ENCODE peak calls at places on chromosomes 12 and 14, in five cellular contexts. E is germinal center, L is neuronal stem cell, M is tibial artery, Y is neural crest cell. G is an unnamed sample.

GRCh38 chr14:84361476-84361875 is 1168.5 kb upstream of the FLRT2 start:
- DNase-seq in L (no peak), M (no peak), Y (no peak), E (no peak), G (no peak)

GRCh38 chr12:92486443-92487137 is 216.2 kb upstream of the PLEKHG7 start:
- DNase-seq in Y (no peak), E (no peak), L (no peak), M (no peak), G (no peak)

GRCh38 chr12:120801146-120801545 is 75.5 kb downstream of the ACADS start:
- DNase-seq in Y (no peak), E (no peak), L (no peak), M (no peak), G (no peak)

GRCh38 chr12:97568336-97569180 is 106.0 kb downstream of the RMST start:
- DNase-seq in E (no peak), L (no peak), M (no peak), Y (no peak), G (no peak)

GRCh38 chr12:121718653-121719239 is 6.2 kb downstream of the TMEM120B start:
- DNase-seq in M (no peak), Y (no peak), L (no peak), E (no peak), G (no peak)

GRCh38 chr14:24189460-24189859 is 844 bp upstream of the IPO4 start:
- DNase-seq in E (no peak), M (no peak), Y (no peak), L (no peak), G (no peak)

GRCh38 chr12:51921017-51921725 is 13.9 kb downstream of the ACVRL1 start:
- DNase-seq in Y (no peak), M (no peak), E (no peak), L (peak; percentile 36), G (no peak)

GRCh38 chr14:102760485-102761193 is 16.6 kb upstream of the TRAF3 start:
- DNase-seq in Y (no peak), L (no peak), E (no peak), M (no peak), G (no peak)

GRCh38 chr14:71354801-71355200 is 447.5 kb downstream of the PCNX1 start:
- DNase-seq in E (no peak), L (peak; percentile 8), Y (no peak), M (no peak), G (no peak)

GRCh38 chr14:53153702-53154112 is 584 bp upstream of the DDHD1 start:
- DNase-seq in Y (no peak), E (no peak), M (no peak), L (no peak), G (peak; percentile 11)

GRCh38 chr14:67251573-67252226 is 10.5 kb downstream of the PALS1 start:
- DNase-seq in E (no peak), L (no peak), Y (no peak), M (no peak), G (no peak)

G was measured in HuH-7.5.